ENCODE peak calls at places on chromosomes 11 and 22, in five cellular contexts. Z is A549, P is upper lobe of right lung, R is endodermal cell, Y is SJSA1. S is an unnamed sample.

GRCh38 chr11:12949456-12949855 is 59.7 kb upstream of the RASSF10 start:
- DNase-seq in Z (no peak), P (no peak), R (no peak), Y (no peak), S (no peak)

GRCh38 chr22:18031670-18032454 is 7.5 kb upstream of the MICAL3 start:
- DNase-seq in Z (peak; percentile 48), P (no peak), R (no peak), Y (peak; percentile 87), S (no peak)

GRCh38 chr11:74593463-74593862 is 1.1 kb downstream of the POLD3 start:
- DNase-seq in Z (no peak), P (no peak), R (no peak), Y (no peak), S (no peak)

GRCh38 chr22:31474743-31475142 is 14.9 kb downstream of the EIF4ENIF1 start:
- DNase-seq in Z (no peak), P (no peak), R (no peak), Y (no peak), S (no peak)

GRCh38 chr11:28673687-28674431 is 565.7 kb downstream of the METTL15 start:
- DNase-seq in Z (no peak), P (no peak), R (no peak), Y (no peak), S (no peak)

GRCh38 chr22:26770624-26771023 is 113.2 kb downstream of the MIAT start:
- DNase-seq in Z (no peak), P (no peak), R (no peak), Y (no peak), S (no peak)

GRCh38 chr11:28969832-28970231 is 861.6 kb downstream of the METTL15 start:
- DNase-seq in Z (no peak), P (no peak), R (peak; percentile 60), Y (no peak), S (no peak)

GRCh38 chr11:96242971-96243647 is 99.9 kb downstream of the MAML2 start:
- DNase-seq in Z (peak; percentile 83), P (peak; percentile 96), R (peak; percentile 95), Y (peak; percentile 87), S (peak; percentile 96)

GRCh38 chr22:31970490-31971444 is 26.4 kb downstream of the YWHAH start:
- DNase-seq in Z (peak; percentile 71), P (peak; percentile 93), R (peak; percentile 99), Y (peak; percentile 86), S (peak; percentile 93)

GRCh38 chr11:14642873-14643696 is 519 bp upstream of the PDE3B start:
- DNase-seq in Z (no peak), P (peak; percentile 61), R (peak; percentile 44), Y (no peak), S (no peak)

GRCh38 chr11:62602141-62603071 is 741 bp upstream of the MTA2 start:
- DNase-seq in Z (no peak), P (peak; percentile 85), R (peak; percentile 88), Y (no peak), S (peak; percentile 44)

GRCh38 chr11:87316491-87316890 is 278.8 kb downstream of the TMEM135 start:
- DNase-seq in Z (no peak), P (no peak), R (no peak), Y (no peak), S (no peak)

GRCh38 chr11:119863811-119864601 is 135.0 kb upstream of the NECTIN1 start:
- DNase-seq in Z (no peak), P (no peak), R (no peak), Y (no peak), S (no peak)

GRCh38 chr11:4514196-4514595 is 30.8 kb upstream of the OR52M1 start:
- DNase-seq in Z (no peak), P (no peak), R (no peak), Y (no peak), S (no peak)

GRCh38 chr11:63870351-63871197 is 31.7 kb downstream of the MARK2 start:
- DNase-seq in Z (no peak), P (no peak), R (no peak), Y (no peak), S (no peak)

DNA sequence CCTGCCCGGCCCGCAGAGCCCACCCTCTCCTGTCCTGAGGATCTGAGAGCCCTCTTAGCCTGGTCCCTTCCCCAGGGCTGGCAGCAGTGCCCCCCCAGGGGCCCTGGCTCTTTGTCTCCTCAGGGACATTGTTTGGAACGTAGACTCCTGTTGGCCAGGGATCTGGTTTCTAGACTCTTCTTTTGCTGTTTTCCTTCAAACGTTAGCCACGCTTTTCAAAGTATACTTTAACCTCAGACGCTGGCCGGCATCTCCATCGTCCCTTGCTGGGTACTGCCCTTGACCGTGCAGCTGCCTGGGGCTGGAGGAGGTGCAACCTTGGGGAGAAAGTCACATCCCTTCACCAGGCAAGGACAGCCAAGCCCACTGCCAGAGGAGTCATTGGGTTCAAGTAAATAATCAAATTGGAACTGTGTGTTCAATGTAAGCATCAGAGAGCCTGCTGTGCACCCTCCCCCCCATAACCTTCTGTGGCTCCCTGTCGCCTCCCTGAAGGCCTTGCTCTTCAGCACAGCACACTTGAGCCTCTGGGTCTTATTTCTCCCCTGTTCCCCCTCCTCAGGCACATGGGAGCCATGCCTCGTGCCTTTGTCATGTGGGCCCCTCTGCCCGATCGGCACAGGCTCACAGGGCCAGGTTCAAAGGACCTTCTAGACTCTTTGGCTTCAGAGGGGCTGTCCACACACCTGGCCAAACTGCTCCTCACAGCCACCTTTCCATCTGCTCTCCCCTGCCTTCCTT is 21.8 kb upstream of the WNT7B start:
- DNase-seq in Z (no peak), P (peak; percentile 45), R (no peak), Y (no peak), S (no peak)
- H3K4me1 ChIP-seq in Z (peaks cover 9% of the 10 kb centered on the region), P (peaks cover 65% of the 10 kb centered on the region), R (no peaks in the 10 kb centered on the region), Y (peaks cover 56% of the 10 kb centered on the region), S (peaks cover 6% of the 10 kb centered on the region)

GRCh38 chr11:105032495-105032894 is 2.4 kb downstream of the CASP1 start:
- DNase-seq in Z (no peak), P (no peak), R (no peak), Y (no peak), S (no peak)
- H3K4me3 ChIP-seq in Z (no peak overlapping the region), P (peak overlapping the region; percentile 52), R (no peak overlapping the region), Y (no peak overlapping the region), S (no peak overlapping the region)

GRCh38 chr11:118614511-118614910 is 7.1 kb downstream of the PHLDB1 start:
- DNase-seq in Z (no peak), P (peak; percentile 53), R (peak; percentile 67), Y (no peak), S (no peak)
- H3K4me1 ChIP-seq in Z (peaks cover 51% of the 10 kb centered on the region), P (peaks cover 44% of the 10 kb centered on the region), R (peaks cover 13% of the 10 kb centered on the region), Y (peaks cover 52% of the 10 kb centered on the region), S (peaks cover 6% of the 10 kb centered on the region)

GRCh38 chr11:66020618-66021357 is 5.5 kb downstream of the CATSPER1 start:
- DNase-seq in Z (peak; percentile 64), P (peak; percentile 82), R (no peak), Y (peak; percentile 83), S (no peak)
- H3K4me3 ChIP-seq in Z (no peak overlapping the region), P (no peak overlapping the region), R (no peak overlapping the region), Y (no peak overlapping the region), S (no peak overlapping the region)

GRCh38 chr11:8810331-8811301 is 100.4 kb upstream of the AKIP1 start:
- DNase-seq in Z (no peak), P (peak; percentile 91), R (peak; percentile 92), Y (peak; percentile 54), S (no peak)
- H3K4me1 ChIP-seq in Z (peaks cover 30% of the 10 kb centered on the region), P (peaks cover 73% of the 10 kb centered on the region), R (peaks cover 47% of the 10 kb centered on the region), Y (peaks cover 26% of the 10 kb centered on the region), S (peaks cover 3% of the 10 kb centered on the region)

DNA sequence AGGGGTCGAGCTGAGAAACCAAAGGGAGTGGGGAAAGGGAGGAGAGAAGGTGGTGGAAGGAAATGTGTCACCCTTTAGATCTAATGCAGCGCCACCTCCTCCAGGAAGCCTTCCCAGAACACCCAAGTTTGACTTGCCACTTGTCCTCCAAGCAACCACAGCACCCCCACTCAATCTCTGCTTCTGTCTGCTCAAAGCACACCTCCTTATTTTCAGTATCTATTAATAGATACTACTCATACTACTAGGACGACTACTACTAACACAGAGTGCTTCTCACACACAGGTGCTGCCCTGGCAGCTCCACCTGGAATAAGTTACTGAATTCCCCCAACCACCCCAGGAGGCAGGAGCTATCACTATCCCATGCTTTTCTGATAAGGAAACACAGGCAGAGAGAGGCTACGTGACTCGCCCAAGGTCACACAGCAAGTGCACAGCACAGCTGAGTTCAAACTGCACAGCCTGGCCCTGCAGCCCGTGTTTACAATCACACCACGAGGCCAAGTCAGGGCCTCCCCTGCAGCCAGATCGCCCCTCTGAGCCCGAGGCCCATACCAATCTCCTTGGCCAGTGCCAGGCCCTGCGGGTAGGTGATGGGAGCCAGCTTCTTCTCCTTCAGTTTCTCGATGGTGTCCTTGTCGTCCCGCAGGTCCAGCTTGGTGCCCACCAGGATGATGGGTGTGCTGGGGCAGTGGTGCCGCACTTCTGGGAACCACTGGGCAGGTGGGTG is 13.2 kb downstream of the RAC2 start:
- DNase-seq in Z (no peak), P (peak; percentile 60), R (peak; percentile 38), Y (no peak), S (no peak)
- H3K4me3 ChIP-seq in Z (no peak overlapping the region), P (no peak overlapping the region), R (no peak overlapping the region), Y (no peak overlapping the region), S (no peak overlapping the region)

GRCh38 chr11:66326261-66327111 is 9.6 kb upstream of the CD248 start:
- DNase-seq in Z (no peak), P (no peak), R (no peak), Y (peak; percentile 100), S (no peak)

GRCh38 chr11:66322732-66323427 is 6.0 kb upstream of the CD248 start:
- DNase-seq in Z (no peak), P (no peak), R (no peak), Y (no peak), S (no peak)

GRCh38 chr11:66323684-66324083 is 6.8 kb upstream of the CD248 start:
- DNase-seq in Z (no peak), P (no peak), R (no peak), Y (no peak), S (no peak)

GRCh38 chr11:66325140-66325754 is 8.4 kb upstream of the CD248 start:
- DNase-seq in Z (no peak), P (no peak), R (no peak), Y (peak; percentile 82), S (no peak)

GRCh38 chr11:66324626-66325025 is 7.8 kb upstream of the CD248 start:
- DNase-seq in Z (no peak), P (no peak), R (no peak), Y (peak; percentile 100), S (no peak)
- H3K4me1 ChIP-seq in Z (peaks cover 37% of the 10 kb centered on the region), P (peaks cover 21% of the 10 kb centered on the region), R (no peaks in the 10 kb centered on the region), Y (peaks cover 63% of the 10 kb centered on the region), S (no peaks in the 10 kb centered on the region)

DNA sequence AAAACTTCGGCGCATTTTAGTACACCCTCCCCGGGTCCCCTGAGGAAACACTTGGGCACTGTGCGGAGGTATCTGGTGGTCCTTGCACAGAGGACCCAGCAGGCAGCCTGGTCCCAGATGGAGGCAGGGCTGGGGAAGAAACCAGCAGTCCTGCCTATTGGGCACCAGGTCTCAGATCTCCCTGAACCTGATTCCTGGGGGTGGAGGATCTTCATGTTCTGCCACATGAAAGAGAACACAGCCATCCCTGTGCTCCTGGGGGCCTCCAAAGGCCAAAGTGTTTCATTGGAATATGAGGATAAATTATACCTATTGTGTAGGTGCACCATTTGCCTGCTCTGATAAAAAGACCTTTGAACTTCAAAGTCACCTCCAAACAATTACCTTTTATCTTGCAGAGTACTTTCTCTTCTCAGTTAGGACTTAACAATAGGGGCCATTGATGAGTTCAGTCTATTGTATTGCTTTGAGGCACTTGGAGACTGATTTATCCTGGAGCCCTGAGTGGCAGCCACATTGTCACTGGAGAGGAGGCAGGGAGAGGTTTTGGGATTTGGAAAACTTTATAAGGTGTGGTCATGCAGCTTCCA is 1.8 kb downstream of the RCN1 start:
- DNase-seq in Z (no peak), P (no peak), R (no peak), Y (no peak), S (peak; percentile 54)
- H3K4me3 ChIP-seq in Z (peak overlapping the region; percentile 73), P (peak overlapping the region; percentile 86), R (peak overlapping the region; percentile 90), Y (no peak overlapping the region), S (peak overlapping the region; percentile 64)